ENCODE peak calls at places on chromosomes 4 and X, in ten cellular contexts. One of them, this sample, is unnamed.

GRCh38 chrX:10083809-10084208 is 73.0 kb upstream of the CLCN4 start:
- DNase-seq in GM12878: no peak
- DNase-seq in right lobe of liver: no peak
- DNase-seq in tibial nerve: no peak
- DNase-seq in K562: no peak
- DNase-seq in prostate gland: no peak
- DNase-seq in A549: no peak
- DNase-seq in uterus: no peak
- DNase-seq in Peyer's patch: no peak
- DNase-seq in lower leg skin: no peak
- DNase-seq in this sample: no peak

GRCh38 chrX:106247162-106247561 is 79.1 kb downstream of the PWWP3B start:
- DNase-seq in GM12878: no peak
- DNase-seq in right lobe of liver: no peak
- DNase-seq in tibial nerve: no peak
- DNase-seq in K562: no peak
- DNase-seq in prostate gland: no peak
- DNase-seq in A549: no peak
- DNase-seq in uterus: no peak
- DNase-seq in Peyer's patch: no peak
- DNase-seq in lower leg skin: no peak
- DNase-seq in this sample: no peak

GRCh38 chrX:1416327-1416784 is 24.4 kb upstream of the SLC25A6 start:
- DNase-seq in GM12878: no peak
- DNase-seq in right lobe of liver: no peak
- DNase-seq in tibial nerve: no peak
- DNase-seq in K562: no peak
- DNase-seq in prostate gland: no peak
- DNase-seq in A549: no peak
- DNase-seq in uterus: no peak
- DNase-seq in Peyer's patch: no peak
- DNase-seq in lower leg skin: no peak
- DNase-seq in this sample: no peak

GRCh38 chr4:120066182-120066524 is 495 bp downstream of the MAD2L1 start:
- DNase-seq in GM12878: no peak
- DNase-seq in right lobe of liver: no peak
- DNase-seq in tibial nerve: no peak
- DNase-seq in K562: peak; percentile 60
- DNase-seq in prostate gland: no peak
- DNase-seq in A549: no peak
- DNase-seq in uterus: no peak
- DNase-seq in Peyer's patch: no peak
- DNase-seq in lower leg skin: no peak
- DNase-seq in this sample: no peak

GRCh38 chr4:98510757-98511517 is 147.5 kb downstream of the TSPAN5 start:
- DNase-seq in GM12878: no peak
- DNase-seq in right lobe of liver: no peak
- DNase-seq in tibial nerve: no peak
- DNase-seq in K562: no peak
- DNase-seq in prostate gland: no peak
- DNase-seq in A549: no peak
- DNase-seq in uterus: no peak
- DNase-seq in Peyer's patch: no peak
- DNase-seq in lower leg skin: no peak
- DNase-seq in this sample: no peak

GRCh38 chr4:37737456-37737855 is 51.3 kb upstream of the RELL1 start:
- DNase-seq in GM12878: no peak
- DNase-seq in right lobe of liver: no peak
- DNase-seq in tibial nerve: no peak
- DNase-seq in K562: no peak
- DNase-seq in prostate gland: no peak
- DNase-seq in A549: no peak
- DNase-seq in uterus: no peak
- DNase-seq in Peyer's patch: no peak
- DNase-seq in lower leg skin: no peak
- DNase-seq in this sample: no peak

GRCh38 chr4:76308548-76308947 is 2.0 kb downstream of the STBD1 start:
- DNase-seq in GM12878: no peak
- DNase-seq in right lobe of liver: peak; percentile 95
- DNase-seq in tibial nerve: no peak
- DNase-seq in K562: peak; percentile 35
- DNase-seq in prostate gland: no peak
- DNase-seq in A549: no peak
- DNase-seq in uterus: no peak
- DNase-seq in Peyer's patch: peak; percentile 72
- DNase-seq in lower leg skin: no peak
- DNase-seq in this sample: peak; percentile 25

GRCh38 chr4:181661090-181661489 is 582.1 kb upstream of the TENM3 start:
- DNase-seq in GM12878: no peak
- DNase-seq in right lobe of liver: no peak
- DNase-seq in tibial nerve: no peak
- DNase-seq in K562: no peak
- DNase-seq in prostate gland: no peak
- DNase-seq in A549: no peak
- DNase-seq in uterus: no peak
- DNase-seq in Peyer's patch: no peak
- DNase-seq in lower leg skin: no peak
- DNase-seq in this sample: no peak

GRCh38 chr4:113827285-113827684 is 65.7 kb upstream of the CAMK2D start:
- DNase-seq in GM12878: no peak
- DNase-seq in right lobe of liver: no peak
- DNase-seq in tibial nerve: no peak
- DNase-seq in K562: no peak
- DNase-seq in prostate gland: no peak
- DNase-seq in A549: no peak
- DNase-seq in uterus: no peak
- DNase-seq in Peyer's patch: no peak
- DNase-seq in lower leg skin: no peak
- DNase-seq in this sample: no peak

GRCh38 chr4:123121241-123121907 is 199.0 kb upstream of the NUDT6 start:
- DNase-seq in GM12878: no peak
- DNase-seq in right lobe of liver: no peak
- DNase-seq in tibial nerve: no peak
- DNase-seq in K562: no peak
- DNase-seq in prostate gland: no peak
- DNase-seq in A549: peak; percentile 39
- DNase-seq in uterus: no peak
- DNase-seq in Peyer's patch: no peak
- DNase-seq in lower leg skin: no peak
- DNase-seq in this sample: no peak

GRCh38 chrX:16882702-16883486 is 12.7 kb upstream of the RBBP7 start:
- DNase-seq in GM12878: peak; percentile 37
- DNase-seq in right lobe of liver: peak; percentile 64
- DNase-seq in tibial nerve: peak; percentile 72
- DNase-seq in K562: peak; percentile 60
- DNase-seq in prostate gland: peak; percentile 36
- DNase-seq in A549: peak; percentile 74
- DNase-seq in uterus: peak; percentile 69
- DNase-seq in Peyer's patch: peak; percentile 69
- DNase-seq in lower leg skin: peak; percentile 44
- DNase-seq in this sample: peak; percentile 37

GRCh38 chr4:177455591-177455990 is 13.4 kb upstream of the AGA start:
- DNase-seq in GM12878: no peak
- DNase-seq in right lobe of liver: no peak
- DNase-seq in tibial nerve: no peak
- DNase-seq in K562: peak; percentile 9
- DNase-seq in prostate gland: no peak
- DNase-seq in A549: no peak
- DNase-seq in uterus: no peak
- DNase-seq in Peyer's patch: no peak
- DNase-seq in lower leg skin: no peak
- DNase-seq in this sample: no peak

GRCh38 chrX:118536687-118537461 is 41.3 kb downstream of the DOCK11 start:
- DNase-seq in GM12878: peak; percentile 33
- DNase-seq in right lobe of liver: no peak
- DNase-seq in tibial nerve: no peak
- DNase-seq in K562: peak; percentile 24
- DNase-seq in prostate gland: no peak
- DNase-seq in A549: peak; percentile 31
- DNase-seq in uterus: no peak
- DNase-seq in Peyer's patch: no peak
- DNase-seq in lower leg skin: no peak
- DNase-seq in this sample: no peak

GRCh38 chr4:6573551-6573950 is 1.4 kb upstream of the MAN2B2 start:
- DNase-seq in GM12878: no peak
- DNase-seq in right lobe of liver: no peak
- DNase-seq in tibial nerve: no peak
- DNase-seq in K562: no peak
- DNase-seq in prostate gland: no peak
- DNase-seq in A549: no peak
- DNase-seq in uterus: no peak
- DNase-seq in Peyer's patch: no peak
- DNase-seq in lower leg skin: no peak
- DNase-seq in this sample: no peak

GRCh38 chr4:1690698-1691097 is 6.6 kb upstream of the FAM53A start:
- DNase-seq in GM12878: no peak
- DNase-seq in right lobe of liver: peak; percentile 34
- DNase-seq in tibial nerve: no peak
- DNase-seq in K562: no peak
- DNase-seq in prostate gland: no peak
- DNase-seq in A549: no peak
- DNase-seq in uterus: no peak
- DNase-seq in Peyer's patch: no peak
- DNase-seq in lower leg skin: no peak
- DNase-seq in this sample: no peak
- TF ChIP-seq POLR2A in GM12878: peak; percentile 58
- TF ChIP-seq POLR2A in right lobe of liver: no peak
- TF ChIP-seq POLR2A in tibial nerve: no peak
- TF ChIP-seq POLR2A in K562: peak; percentile 37
- TF ChIP-seq POLR2A in prostate gland: no peak
- TF ChIP-seq POLR2A in A549: no peak
- TF ChIP-seq POLR2A in uterus: no peak
- TF ChIP-seq POLR2A in Peyer's patch: no peak
- TF ChIP-seq POLR2A in lower leg skin: no peak
- TF ChIP-seq POLR2A in this sample: no peak

GRCh38 chrX:134545524-134545923 is 85.6 kb downstream of the HPRT1 start:
- DNase-seq in GM12878: no peak
- DNase-seq in right lobe of liver: no peak
- DNase-seq in tibial nerve: no peak
- DNase-seq in K562: no peak
- DNase-seq in prostate gland: no peak
- DNase-seq in A549: no peak
- DNase-seq in uterus: no peak
- DNase-seq in Peyer's patch: no peak
- DNase-seq in lower leg skin: no peak
- DNase-seq in this sample: no peak
- H3K4me3 ChIP-seq in GM12878: no peak overlapping the region
- H3K4me3 ChIP-seq in right lobe of liver: no peak overlapping the region
- H3K4me3 ChIP-seq in tibial nerve: no peak overlapping the region
- H3K4me3 ChIP-seq in K562: no peak overlapping the region
- H3K4me3 ChIP-seq in prostate gland: no peak overlapping the region
- H3K4me3 ChIP-seq in A549: no peak overlapping the region
- H3K4me3 ChIP-seq in uterus: no peak overlapping the region
- H3K4me3 ChIP-seq in Peyer's patch: no peak overlapping the region
- H3K4me3 ChIP-seq in lower leg skin: no peak overlapping the region
- H3K4me3 ChIP-seq in this sample: no peak overlapping the region

GRCh38 chr4:158169931-158170690 is 2.7 kb downstream of the GASK1B start:
- DNase-seq in GM12878: no peak
- DNase-seq in right lobe of liver: no peak
- DNase-seq in tibial nerve: no peak
- DNase-seq in K562: no peak
- DNase-seq in prostate gland: no peak
- DNase-seq in A549: no peak
- DNase-seq in uterus: no peak
- DNase-seq in Peyer's patch: no peak
- DNase-seq in lower leg skin: no peak
- DNase-seq in this sample: peak; percentile 86

GRCh38 chr4:158169516-158169915 is 3.3 kb downstream of the GASK1B start:
- DNase-seq in GM12878: no peak
- DNase-seq in right lobe of liver: no peak
- DNase-seq in tibial nerve: no peak
- DNase-seq in K562: no peak
- DNase-seq in prostate gland: no peak
- DNase-seq in A549: no peak
- DNase-seq in uterus: no peak
- DNase-seq in Peyer's patch: no peak
- DNase-seq in lower leg skin: no peak
- DNase-seq in this sample: no peak

GRCh38 chr4:158171456-158171790 is 1.4 kb downstream of the GASK1B start:
- DNase-seq in GM12878: no peak
- DNase-seq in right lobe of liver: no peak
- DNase-seq in tibial nerve: no peak
- DNase-seq in K562: no peak
- DNase-seq in prostate gland: no peak
- DNase-seq in A549: no peak
- DNase-seq in uterus: no peak
- DNase-seq in Peyer's patch: no peak
- DNase-seq in lower leg skin: no peak
- DNase-seq in this sample: no peak

GRCh38 chr4:158172196-158172557 is 648 bp downstream of the GASK1B start:
- DNase-seq in GM12878: no peak
- DNase-seq in right lobe of liver: no peak
- DNase-seq in tibial nerve: no peak
- DNase-seq in K562: no peak
- DNase-seq in prostate gland: no peak
- DNase-seq in A549: no peak
- DNase-seq in uterus: no peak
- DNase-seq in Peyer's patch: no peak
- DNase-seq in lower leg skin: no peak
- DNase-seq in this sample: no peak

DNA sequence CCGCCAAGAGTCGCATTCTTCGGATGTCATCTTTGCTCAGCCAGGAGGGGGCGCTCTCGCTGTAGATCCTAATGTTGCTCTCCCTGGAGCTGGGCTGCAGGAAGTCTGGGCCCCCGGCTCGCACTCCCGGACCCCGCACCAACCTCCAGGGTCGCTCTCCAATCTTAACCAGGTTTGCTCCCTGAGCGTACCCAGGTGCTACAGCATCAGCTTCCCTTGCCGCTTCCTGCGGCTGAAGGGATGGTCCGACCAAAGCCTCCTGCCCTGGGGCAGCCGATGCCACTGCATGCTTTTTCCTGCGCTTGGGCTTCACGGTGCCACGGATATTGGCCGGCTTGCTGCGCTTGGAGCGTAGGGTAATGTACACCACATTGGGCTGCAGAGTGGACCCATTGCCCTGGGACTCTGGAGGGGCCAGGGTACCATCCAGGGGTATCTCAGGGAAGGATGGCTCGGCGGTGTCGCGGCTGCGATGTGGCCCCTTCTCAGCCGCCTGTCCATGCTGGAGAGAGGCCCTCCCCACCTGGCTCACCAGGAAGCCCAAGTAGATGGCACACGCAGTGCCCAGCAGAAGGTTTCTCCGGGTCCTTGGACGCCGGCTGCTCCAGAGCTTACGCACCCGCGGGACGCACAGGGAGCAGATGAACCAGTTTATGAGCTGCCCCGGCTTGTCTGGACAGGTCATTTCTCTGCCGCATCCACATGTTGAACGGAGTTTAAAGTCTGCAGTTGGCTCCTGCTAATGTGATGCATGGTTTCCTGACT is 2.0 kb downstream of the GASK1B start:
- DNase-seq in GM12878: no peak
- DNase-seq in right lobe of liver: peak; percentile 63
- DNase-seq in tibial nerve: peak; percentile 66
- DNase-seq in K562: peak; percentile 31
- DNase-seq in prostate gland: peak; percentile 84
- DNase-seq in A549: no peak
- DNase-seq in uterus: peak; percentile 71
- DNase-seq in Peyer's patch: peak; percentile 88
- DNase-seq in lower leg skin: peak; percentile 41
- DNase-seq in this sample: peak; percentile 65
- TF ChIP-seq POLR2A in GM12878: no peak
- TF ChIP-seq POLR2A in right lobe of liver: no peak
- TF ChIP-seq POLR2A in tibial nerve: peak; percentile 15
- TF ChIP-seq POLR2A in K562: no peak
- TF ChIP-seq POLR2A in prostate gland: no peak
- TF ChIP-seq POLR2A in A549: no peak
- TF ChIP-seq POLR2A in uterus: peak; percentile 38
- TF ChIP-seq POLR2A in Peyer's patch: no peak
- TF ChIP-seq POLR2A in lower leg skin: no peak
- TF ChIP-seq POLR2A in this sample: peak; percentile 12

GRCh38 chr4:152106113-152106763 is 345.4 kb upstream of the GATB start:
- DNase-seq in GM12878: no peak
- DNase-seq in right lobe of liver: no peak
- DNase-seq in tibial nerve: peak; percentile 80
- DNase-seq in K562: no peak
- DNase-seq in prostate gland: no peak
- DNase-seq in A549: peak; percentile 89
- DNase-seq in uterus: peak; percentile 49
- DNase-seq in Peyer's patch: no peak
- DNase-seq in lower leg skin: peak; percentile 86
- DNase-seq in this sample: no peak
- H3K4me3 ChIP-seq in GM12878: no peak overlapping the region
- H3K4me3 ChIP-seq in right lobe of liver: no peak overlapping the region
- H3K4me3 ChIP-seq in tibial nerve: no peak overlapping the region
- H3K4me3 ChIP-seq in K562: no peak overlapping the region
- H3K4me3 ChIP-seq in prostate gland: no peak overlapping the region
- H3K4me3 ChIP-seq in A549: no peak overlapping the region
- H3K4me3 ChIP-seq in uterus: no peak overlapping the region
- H3K4me3 ChIP-seq in Peyer's patch: no peak overlapping the region
- H3K4me3 ChIP-seq in lower leg skin: no peak overlapping the region
- H3K4me3 ChIP-seq in this sample: no peak overlapping the region